ENCODE peak calls at places on chromosomes 3 and 15, in five cellular contexts. M is Peyer's patch; C is CD8-positive, alpha-beta T cell; S is CD8-positive, alpha-beta memory T cell; Q is PC-9. I is an unnamed sample.

GRCh38 chr3:13286873-13287272 is 133.2 kb downstream of the NUP210 start:
- DNase-seq in Q (no peak), S (no peak), M (no peak), C (no peak), I (no peak)

GRCh38 chr15:90126457-90127435 is 24.5 kb upstream of the IDH2 start:
- DNase-seq in C (no peak), Q (no peak), M (no peak), S (no peak), I (no peak)

GRCh38 chr3:49148159-49148558 is 15.3 kb upstream of the LAMB2 start:
- DNase-seq in M (no peak), Q (no peak), C (no peak), S (no peak), I (no peak)

GRCh38 chr3:83882701-83883100 is 1076.1 kb upstream of the CADM2 start:
- DNase-seq in C (no peak), Q (no peak), S (no peak), M (no peak), I (no peak)

GRCh38 chr3:66041116-66041515 is 2.4 kb upstream of the MAGI1 start:
- DNase-seq in S (no peak), C (no peak), Q (no peak), M (no peak), I (no peak)

GRCh38 chr3:175411405-175411804 is 552.3 kb downstream of the NAALADL2 start:
- DNase-seq in M (no peak), Q (no peak), S (no peak), C (no peak), I (no peak)

GRCh38 chr3:88807471-88808090 is 299.8 kb upstream of the EPHA3 start:
- DNase-seq in S (no peak), Q (no peak), C (no peak), M (no peak), I (no peak)

GRCh38 chr3:184384856-184385422 is 5.1 kb downstream of the CHRD start:
- DNase-seq in Q (no peak), C (no peak), S (no peak), M (no peak), I (no peak)

GRCh38 chr15:65611888-65612615 is 1.1 kb upstream of the INTS14 start:
- DNase-seq in M (no peak), C (no peak), S (no peak), Q (no peak), I (no peak)

GRCh38 chr15:50880651-50881114 is 27.8 kb upstream of the AP4E1 start:
- DNase-seq in S (no peak), C (no peak), M (no peak), Q (no peak), I (no peak)

GRCh38 chr3:159764211-159765024 is 224.2 kb upstream of the IL12A start:
- DNase-seq in S (no peak), M (peak; percentile 65), Q (no peak), C (no peak), I (peak; percentile 69)

GRCh38 chr15:66042624-66043023 is 173.3 kb downstream of the RAB11A start:
- DNase-seq in M (no peak), S (no peak), C (no peak), Q (no peak), I (no peak)

GRCh38 chr3:98540346-98540745 is 8.6 kb downstream of the GPR15 start:
- DNase-seq in M (no peak), S (no peak), C (no peak), Q (no peak), I (no peak)

GRCh38 chr15:64503640-64504039 is 43.3 kb downstream of the ZNF609 start:
- DNase-seq in C (no peak), M (no peak), S (no peak), Q (no peak), I (no peak)

GRCh38 chr3:162897286-162897685 is 1400.7 kb downstream of the OTOL1 start:
- DNase-seq in S (no peak), Q (no peak), M (no peak), C (no peak), I (no peak)

GRCh38 chr3:7106635-7107034 is 245.7 kb downstream of the GRM7 start:
- DNase-seq in S (no peak), C (no peak), Q (no peak), M (no peak), I (no peak)

GRCh38 chr3:112640864-112641751 is at the start of gene CCDC80:
- DNase-seq in Q (peak; percentile 88), S (no peak), C (no peak), M (no peak), I (no peak)

GRCh38 chr3:74054566-74054965 is 429.8 kb upstream of the PDZRN3 start:
- DNase-seq in Q (no peak), M (no peak), S (no peak), C (no peak), I (no peak)

GRCh38 chr3:196941846-196942225 is 492 bp downstream of the NCBP2 start:
- DNase-seq in Q (no peak), S (peak; percentile 73), M (no peak), C (peak; percentile 41), I (peak; percentile 71)

GRCh38 chr3:186105543-186105942 is 3.3 kb downstream of the ETV5 start:
- DNase-seq in S (no peak), Q (no peak), C (no peak), M (no peak), I (no peak)

GRCh38 chr3:141686477-141687280 is 51.4 kb upstream of the RNF7 start:
- DNase-seq in S (no peak), C (no peak), M (peak; percentile 68), Q (no peak), I (peak; percentile 73)

DNA sequence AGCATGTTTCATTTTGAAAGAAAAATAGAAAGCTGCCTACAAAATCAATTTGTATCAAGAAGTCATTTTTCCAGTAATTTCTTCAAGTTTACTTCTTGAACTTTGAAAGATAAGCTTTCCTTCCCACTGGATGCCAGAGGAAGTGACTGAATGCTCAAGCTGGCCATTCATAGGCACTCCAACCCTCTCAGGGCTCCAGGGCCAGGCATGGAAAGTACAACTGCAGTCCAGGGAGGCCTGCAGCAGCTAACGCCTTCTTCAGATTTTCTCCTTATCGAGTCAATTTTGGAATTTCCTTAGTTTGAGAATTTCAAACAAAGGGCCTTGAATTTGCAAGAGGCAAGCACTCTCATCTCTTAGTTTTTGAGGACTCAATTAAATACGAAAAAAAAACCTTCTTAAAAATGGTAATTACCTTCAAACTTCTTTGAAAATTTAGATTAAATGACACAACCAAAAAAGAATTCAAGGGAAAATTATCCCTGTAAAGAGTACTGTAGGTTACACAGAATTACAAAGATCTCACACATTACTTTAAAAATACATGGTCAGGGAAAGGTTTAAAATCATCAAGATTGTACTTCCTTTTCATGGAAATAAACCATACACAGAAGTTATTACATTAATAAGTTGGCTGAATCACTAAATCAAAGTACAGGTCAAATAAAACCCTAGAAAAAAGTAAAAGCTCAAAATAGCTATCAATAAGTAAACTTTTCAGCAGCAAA is 2.5 kb downstream of the UBP1 start:
- DNase-seq in S (no peak), Q (no peak), M (no peak), C (no peak), I (no peak)
- H3K27ac ChIP-seq in S (peak overlapping the region; percentile 97), Q (peak overlapping the region; percentile 6), M (peak overlapping the region; percentile 98), C (no peak overlapping the region), I (peak overlapping the region; percentile 98)

GRCh38 chr3:29456901-29457300 is 176.0 kb downstream of the RBMS3 start:
- DNase-seq in Q (no peak), M (no peak), C (no peak), S (no peak), I (no peak)
- H3K27ac ChIP-seq in Q (no peak overlapping the region), M (no peak overlapping the region), C (no peak overlapping the region), S (no peak overlapping the region), I (no peak overlapping the region)

DNA sequence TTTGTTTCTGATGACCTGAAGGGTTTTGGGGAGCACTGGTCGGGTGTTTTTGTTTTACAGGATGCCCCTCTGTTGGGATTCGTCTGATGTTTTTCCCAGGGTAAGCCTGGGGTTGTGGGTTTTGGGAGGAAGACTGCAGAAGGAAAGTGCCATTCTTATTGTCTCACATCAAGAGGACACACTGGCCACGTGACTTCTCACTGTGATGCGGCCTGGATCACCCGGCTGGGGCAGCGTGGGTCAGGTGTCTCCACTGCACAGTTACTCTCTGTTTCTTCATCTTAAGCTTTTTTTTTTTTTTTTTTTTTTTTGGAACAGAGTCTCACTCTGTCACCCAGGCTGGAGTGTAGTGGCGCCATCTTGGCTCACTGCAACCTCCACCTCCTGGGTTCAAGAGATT is 120.5 kb downstream of the TMEM266 start:
- DNase-seq in S (no peak), C (no peak), M (no peak), Q (no peak), I (no peak)
- H3K27ac ChIP-seq in S (no peak overlapping the region), C (no peak overlapping the region), M (no peak overlapping the region), Q (no peak overlapping the region), I (no peak overlapping the region)

DNA sequence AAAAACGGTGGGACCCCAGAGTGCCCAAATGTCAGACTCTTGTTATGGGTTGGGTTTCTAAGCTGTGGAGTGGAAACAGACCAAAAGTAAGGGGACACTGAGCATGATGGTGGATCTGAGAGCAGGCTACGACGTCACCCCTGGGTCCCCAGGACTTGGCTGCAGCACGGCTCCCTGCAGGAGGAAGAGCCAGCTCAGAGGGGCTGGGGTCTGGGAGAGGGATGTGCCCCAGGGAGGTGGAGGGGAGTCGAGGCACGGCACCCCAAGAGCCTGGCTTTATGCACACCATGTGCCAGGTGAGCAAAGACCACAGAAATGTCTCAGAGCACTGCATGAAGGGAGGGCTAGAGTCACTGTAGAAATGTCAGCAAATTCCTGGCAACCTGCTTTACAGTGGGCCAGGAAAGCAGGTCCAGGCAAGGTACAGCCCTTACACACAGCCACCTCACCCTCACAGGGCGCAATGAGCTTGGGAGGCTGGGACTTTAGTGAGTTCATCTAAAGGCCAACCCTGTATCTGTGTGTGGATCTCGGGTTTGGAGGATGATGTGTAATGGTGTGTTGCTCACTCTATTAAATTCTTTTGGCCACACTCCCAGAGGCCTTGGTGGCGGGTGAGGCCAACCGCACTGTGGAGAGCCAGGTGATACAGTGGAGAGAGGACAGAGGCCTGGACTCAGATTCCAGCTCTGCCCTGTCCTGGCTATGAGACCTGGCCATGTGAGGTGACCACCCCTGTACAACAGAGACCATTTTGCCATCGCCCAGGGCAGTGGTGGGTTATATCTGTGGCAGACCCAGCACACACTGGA is 14.1 kb downstream of the CTSH start:
- DNase-seq in Q (peak; percentile 98), C (no peak), S (no peak), M (no peak), I (no peak)
- H3K27ac ChIP-seq in Q (peak overlapping the region; percentile 85), C (no peak overlapping the region), S (no peak overlapping the region), M (no peak overlapping the region), I (no peak overlapping the region)

DNA sequence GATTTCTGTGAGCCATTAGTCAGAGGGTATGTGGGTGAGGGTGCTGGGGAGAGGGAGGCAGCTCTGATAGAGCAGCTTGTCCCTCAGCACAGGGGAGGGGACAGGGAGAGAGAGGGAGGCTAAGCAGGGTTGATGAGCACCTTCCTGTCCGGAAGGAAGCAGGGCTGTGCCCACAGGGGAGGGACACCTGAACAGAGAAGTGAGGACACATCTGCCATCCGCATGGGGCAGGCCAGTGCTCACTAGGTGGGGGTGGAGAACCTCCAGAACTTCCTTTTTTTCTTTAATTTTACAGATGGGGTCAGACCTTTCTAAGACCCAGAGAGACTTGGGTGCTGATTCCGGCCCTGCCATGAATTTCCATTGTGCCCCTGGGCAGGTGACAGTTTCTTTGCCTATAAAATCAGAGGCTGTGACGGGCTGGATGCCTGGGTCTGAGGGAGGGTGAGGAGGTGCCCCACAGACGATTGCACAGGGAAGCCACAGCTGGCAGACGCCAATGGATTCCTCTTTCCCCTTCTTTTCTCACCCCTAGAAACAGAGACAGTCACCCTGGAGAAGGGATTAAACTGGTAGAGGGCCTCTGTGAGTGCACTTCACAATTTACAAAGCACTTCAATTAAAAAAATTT is 4.1 kb upstream of the TGM5 start:
- DNase-seq in Q (no peak), M (no peak), S (no peak), C (no peak), I (no peak)
- H3K27ac ChIP-seq in Q (no peak overlapping the region), M (no peak overlapping the region), S (no peak overlapping the region), C (no peak overlapping the region), I (no peak overlapping the region)

I was measured in lower lobe of right lung.